ENCODE peak calls at places on chromosomes 3 and 15, in four cellular contexts. P is MG63, I is OCI-LY7, G is Karpas-422. O is an unnamed sample.

GRCh38 chr3:152558386-152558785 is 276.5 kb upstream of the P2RY1 start:
- DNase-seq in P (no peak), G (no peak), I (no peak), O (no peak)

GRCh38 chr15:73856458-73857192 is 16.7 kb upstream of the TBC1D21 start:
- DNase-seq in G (peak), P (no peak), I (no peak), O (no peak)

GRCh38 chr3:133112666-133113065 is 74.5 kb downstream of the TMEM108 start:
- DNase-seq in I (no peak), G (no peak), P (no peak), O (no peak)

GRCh38 chr15:80233511-80234080 is 18.4 kb downstream of the CTXND1 start:
- DNase-seq in G (no peak), I (no peak), P (no peak), O (no peak)

GRCh38 chr15:26179906-26180305 is 316.8 kb upstream of the ATP10A start:
- DNase-seq in P (no peak), G (no peak), I (no peak), O (no peak)

GRCh38 chr3:134364061-134364935 is 9.9 kb downstream of the AMOTL2 start:
- DNase-seq in G (no peak), I (no peak), P (peak), O (peak)

GRCh38 chr3:120025520-120025919 is 68.7 kb downstream of the GSK3B start:
- DNase-seq in G (no peak), P (no peak), I (no peak), O (no peak)

GRCh38 chr3:66153471-66153870 is 67.3 kb upstream of the SLC25A26 start:
- DNase-seq in I (no peak), P (no peak), G (no peak), O (no peak)

GRCh38 chr3:10273697-10274305 is 18.9 kb downstream of the GHRL start:
- DNase-seq in I (no peak), P (no peak), G (no peak), O (no peak)

GRCh38 chr15:51284871-51285270 is 53.5 kb downstream of the CYP19A1 start:
- DNase-seq in P (no peak), I (no peak), G (no peak), O (peak)

GRCh38 chr3:127184870-127185216 is 8.1 kb upstream of the PRR23E start:
- DNase-seq in G (no peak), I (no peak), P (no peak), O (no peak)
- H3K4me3 ChIP-seq in G (no peak), I (no peak), P (no peak), O (no peak)

GRCh38 chr3:5187920-5188418 is 462 bp downstream of the EDEM1 start:
- DNase-seq in I (no peak), G (peak), P (peak), O (peak)

GRCh38 chr3:5188419-5189405 is 1.2 kb downstream of the EDEM1 start:
- DNase-seq in G (peak), P (no peak), I (peak), O (peak)

GRCh38 chr3:5192568-5193319 is 5.2 kb downstream of the EDEM1 start:
- DNase-seq in G (no peak), P (no peak), I (no peak), O (no peak)

GRCh38 chr3:5191555-5192304 is 4.2 kb downstream of the EDEM1 start:
- DNase-seq in I (peak), G (no peak), P (no peak), O (peak)

DNA sequence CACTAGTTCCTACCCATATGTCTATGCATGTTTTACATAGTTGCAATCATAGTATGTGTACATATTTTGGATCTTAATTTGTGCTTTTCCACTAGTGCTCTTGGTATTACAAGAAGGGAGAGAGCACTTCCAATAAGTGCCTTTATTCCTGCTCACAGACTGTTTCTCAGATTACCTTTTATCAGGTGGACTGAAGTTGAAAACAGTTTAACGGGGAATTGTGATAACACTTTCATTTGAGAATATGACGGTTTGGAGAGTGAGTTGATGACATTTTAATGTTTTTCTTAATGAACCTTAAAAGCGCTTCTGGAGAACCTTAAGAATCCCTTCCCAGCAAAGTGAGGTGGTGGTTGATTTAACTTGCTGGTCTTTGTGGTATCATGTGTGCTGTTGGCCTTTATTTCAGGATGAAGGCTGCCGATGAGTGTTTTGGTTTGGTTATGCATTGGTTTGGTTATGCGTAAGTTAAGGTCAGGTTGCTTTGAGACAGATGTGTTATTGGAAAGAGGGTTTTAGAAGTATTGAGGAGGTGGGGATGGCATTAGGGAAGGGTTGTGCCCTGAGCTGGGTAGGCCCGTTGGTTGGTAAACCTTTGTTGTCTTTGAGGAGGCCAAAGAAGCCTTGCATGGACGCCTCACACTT is 2.8 kb downstream of the EDEM1 start:
- DNase-seq in G (no peak), I (peak), P (no peak), O (peak)
- H3K4me3 ChIP-seq in G (peak), I (peak), P (no peak), O (peak)

GRCh38 chr15:33021806-33022389 is 172.6 kb downstream of the FMN1 start:
- DNase-seq in G (peak), I (peak), P (peak), O (peak)
- H3K4me3 ChIP-seq in G (no peak), I (no peak), P (no peak), O (no peak)

GRCh38 chr3:156617145-156617544 is 57.2 kb upstream of the TIPARP start:
- DNase-seq in I (no peak), G (no peak), P (no peak), O (no peak)
- H3K4me3 ChIP-seq in I (no peak), G (no peak), P (no peak), O (no peak)

GRCh38 chr3:194142156-194142910 is 6.4 kb downstream of the HES1 start:
- DNase-seq in P (no peak), G (no peak), I (no peak), O (no peak)

GRCh38 chr3:194145702-194146101 is 9.8 kb downstream of the HES1 start:
- DNase-seq in G (no peak), P (no peak), I (no peak), O (no peak)

GRCh38 chr3:194150252-194150934 is 14.4 kb downstream of the HES1 start:
- DNase-seq in I (no peak), G (no peak), P (peak), O (no peak)

GRCh38 chr3:194148383-194148782 is 12.4 kb downstream of the HES1 start:
- DNase-seq in I (no peak), G (no peak), P (peak), O (no peak)

GRCh38 chr3:194147679-194148078 is 11.7 kb downstream of the HES1 start:
- DNase-seq in P (no peak), I (no peak), G (no peak), O (no peak)
- H3K4me3 ChIP-seq in P (no peak), I (no peak), G (no peak), O (no peak)

GRCh38 chr15:65305144-65305758 is 774 bp downstream of the RNU5B-1 start:
- DNase-seq in G (no peak), P (peak), I (no peak), O (no peak)
- H3K4me3 ChIP-seq in G (peak), P (no peak), I (peak), O (peak)

GRCh38 chr3:186571644-186572013 is 1.1 kb downstream of the DNAJB11 start:
- DNase-seq in I (no peak), P (no peak), G (peak), O (no peak)
- H3K4me3 ChIP-seq in I (peak), P (peak), G (peak), O (peak)

O was measured in GM12865.